ENCODE peak calls at places on chromosomes 2 and 18, in six cellular contexts. W is left lung; B is hepatocyte; A is pancreas; T is esophagus muscularis mucosa; L is effector memory CD4-positive, alpha-beta T cell. C is an unnamed sample. For H3K27me3, the result is how much of the 10 kb centered on the place peaks cover.

GRCh38 chr2:230731512-230731911 is 18.9 kb downstream of the CAB39 start:
- DNase-seq in W (no peak), B (no peak), A (no peak), T (no peak), L (no peak), C (no peak)

GRCh38 chr18:28091197-28091596 is 85.7 kb downstream of the CDH2 start:
- DNase-seq in W (no peak), B (no peak), A (no peak), T (no peak), L (no peak), C (no peak)

GRCh38 chr2:144198116-144198515 is 321.8 kb downstream of the ZEB2 start:
- DNase-seq in W (no peak), B (peak), A (no peak), T (no peak), L (no peak), C (no peak)

GRCh38 chr2:124967325-124967724 is 942.2 kb downstream of the CNTNAP5 start:
- DNase-seq in W (no peak), B (no peak), A (no peak), T (no peak), L (no peak), C (no peak)

GRCh38 chr2:76197428-76197827 is 486.7 kb upstream of the GCFC2 start:
- DNase-seq in W (no peak), B (no peak), A (no peak), T (no peak), L (no peak), C (no peak)

GRCh38 chr2:18834341-18834740 is 245.0 kb upstream of the NT5C1B start:
- DNase-seq in W (no peak), B (no peak), A (no peak), T (no peak), L (no peak), C (no peak)

GRCh38 chr2:41781082-41781481 is 266.7 kb upstream of the PKDCC start:
- DNase-seq in W (no peak), B (no peak), A (no peak), T (no peak), L (no peak), C (no peak)

GRCh38 chr2:60278906-60279305 is 274.5 kb downstream of the BCL11A start:
- DNase-seq in W (no peak), B (no peak), A (no peak), T (no peak), L (no peak), C (no peak)

DNA sequence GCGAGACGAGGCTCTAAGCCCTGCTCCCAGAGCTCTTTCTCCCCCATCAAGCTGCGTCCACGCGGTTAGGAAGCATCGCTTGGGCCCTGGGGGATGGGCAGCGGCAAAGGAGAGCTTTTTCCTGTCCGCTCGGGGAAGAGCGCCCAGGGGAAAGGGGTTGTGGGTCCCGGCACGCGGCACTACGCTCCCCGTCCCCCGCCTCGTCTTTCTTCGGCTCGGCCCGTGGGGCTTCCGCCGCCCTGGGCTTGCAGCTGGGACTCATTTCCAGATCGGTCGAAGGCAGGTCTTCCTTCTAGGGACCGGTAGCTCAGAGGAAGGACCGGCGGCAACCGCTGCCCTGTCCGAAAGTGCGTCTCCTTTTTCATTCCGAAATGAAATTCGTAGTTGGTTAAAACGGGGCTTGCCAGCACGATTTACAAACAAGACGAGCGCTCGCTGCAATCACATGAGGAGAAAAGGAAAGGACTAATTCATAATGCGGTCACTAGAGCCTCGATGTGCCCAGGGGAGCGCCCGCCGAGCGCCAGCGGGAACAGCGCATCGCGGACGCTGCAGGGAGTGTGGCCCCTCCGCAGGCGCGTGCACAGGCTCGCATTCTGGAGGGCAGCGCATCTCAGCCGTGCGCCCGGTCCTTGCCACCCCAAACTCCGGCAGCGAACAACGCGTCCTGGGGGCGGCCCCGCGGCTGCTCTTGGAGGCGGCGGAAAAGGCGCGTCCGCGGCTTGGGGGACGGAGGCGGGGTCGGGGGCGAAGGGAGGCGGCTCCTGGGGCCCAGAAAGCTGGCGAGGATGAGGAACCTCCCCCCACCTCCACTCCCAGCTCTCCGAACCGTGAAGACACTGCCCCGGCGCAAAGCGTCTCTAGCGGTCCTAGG is 3.6 kb upstream of the ITPRIPL1 start:
- DNase-seq in W (peak), B (peak), A (peak), T (no peak), L (peak), C (peak)
- H3K27ac ChIP-seq in W (peak), B (no peak), A (no peak), T (peak), L (peak), C (peak)

DNA sequence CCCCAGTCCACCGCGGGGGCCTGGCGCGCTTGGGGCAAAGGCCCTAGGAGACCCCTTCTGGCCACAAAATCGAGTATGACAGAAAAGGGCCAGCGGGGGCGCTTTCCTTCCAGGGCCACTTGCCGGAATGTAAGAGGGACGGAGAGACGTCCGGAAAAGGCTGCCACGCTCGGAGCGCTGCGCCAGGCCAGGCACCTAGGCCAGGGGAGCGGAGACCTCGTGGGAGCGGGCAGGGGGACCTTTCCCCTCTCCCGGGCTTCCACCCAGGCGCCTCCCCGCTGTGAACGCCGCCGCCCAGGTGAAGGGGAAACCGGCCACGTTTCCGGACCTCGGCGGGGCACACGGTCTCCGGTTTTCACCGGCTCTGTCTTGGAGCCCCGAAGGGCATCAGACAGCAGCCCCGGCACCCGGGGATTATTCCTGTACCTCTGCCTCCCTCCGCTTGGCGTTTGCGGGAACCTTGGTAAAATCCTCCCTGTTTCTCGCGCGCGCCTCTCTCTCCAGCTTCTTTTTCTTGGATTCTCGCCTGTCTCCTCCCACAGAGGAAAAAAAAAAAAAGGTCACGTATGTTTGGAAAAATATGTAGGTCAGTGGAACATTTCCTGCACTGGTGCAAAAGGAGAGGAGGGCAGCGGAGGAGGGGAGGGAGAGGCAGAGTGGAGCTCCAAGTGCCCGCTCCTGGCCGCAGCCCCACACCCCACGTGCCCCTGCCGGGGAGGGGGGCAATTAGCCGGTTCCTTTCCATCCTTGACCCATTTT is 1.2 kb upstream of the NPAS2 start:
- DNase-seq in W (peak), B (peak), A (peak), T (no peak), L (no peak), C (no peak)
- H3K27me3 ChIP-seq in W (half or more), B (under half), A (under half), T (under half), L (under half), C (under half)

DNA sequence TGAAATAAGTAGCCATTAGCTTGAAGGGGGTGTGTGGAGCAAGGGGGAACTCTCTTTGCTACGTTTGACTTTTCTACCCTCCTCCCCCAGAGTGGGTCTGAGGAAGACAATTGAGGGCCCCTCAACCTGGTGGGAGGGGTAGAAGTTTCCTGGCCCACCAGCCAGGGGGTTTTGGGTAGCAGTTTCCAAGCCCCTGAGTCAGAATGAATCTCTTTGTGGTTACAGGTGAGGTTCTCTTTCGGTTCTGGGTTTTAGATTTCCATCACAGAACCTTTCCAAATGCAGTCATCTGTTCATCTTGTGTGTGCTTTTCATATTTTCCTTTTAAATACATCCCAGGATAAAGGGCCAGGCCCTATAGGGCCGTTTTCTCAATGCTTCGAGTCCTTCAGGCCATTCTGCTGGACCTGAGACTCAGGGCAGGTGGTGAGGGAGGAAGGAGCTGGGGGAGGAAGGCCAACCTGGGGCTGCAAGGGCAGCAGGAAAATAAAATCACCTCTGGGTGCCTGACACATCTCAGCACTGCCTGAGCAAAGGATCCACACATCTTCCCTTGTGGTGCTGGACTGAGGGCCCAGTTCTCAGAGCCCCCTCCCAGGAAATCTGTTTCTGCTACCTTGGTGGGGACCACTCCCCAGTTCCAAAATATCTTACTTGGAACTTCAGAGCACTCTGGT is 4.7 kb downstream of the LBH start:
- DNase-seq in W (peak), B (no peak), A (no peak), T (no peak), L (no peak), C (no peak)
- H3K27ac ChIP-seq in W (peak), B (no peak), A (no peak), T (peak), L (peak), C (peak)

GRCh38 chr2:179859523-179859922 is 1.9 kb downstream of the ZNF385B start:
- DNase-seq in W (no peak), B (no peak), A (no peak), T (no peak), L (no peak), C (no peak)
- H3K27me3 ChIP-seq in W (half or more), B (half or more), A (under half), T (under half), L (under half), C (under half)

GRCh38 chr2:43273477-43273876 is 47.1 kb upstream of the ZFP36L2 start:
- DNase-seq in W (no peak), B (no peak), A (no peak), T (no peak), L (no peak), C (no peak)
- H3K27ac ChIP-seq in W (no peak), B (peak), A (no peak), T (peak), L (no peak), C (no peak)

GRCh38 chr18:53799134-53799533 is 425.3 kb downstream of the MBD2 start:
- DNase-seq in W (no peak), B (no peak), A (no peak), T (no peak), L (no peak), C (no peak)
- H3K27me3 ChIP-seq in W (under half), B (under half), A (under half), T (under half), L (under half), C (under half)

GRCh38 chr18:55559735-55560134 is 28.3 kb downstream of the TCF4 start:
- DNase-seq in W (no peak), B (no peak), A (no peak), T (no peak), L (no peak), C (no peak)
- H3K27ac ChIP-seq in W (no peak), B (no peak), A (no peak), T (no peak), L (no peak), C (no peak)

GRCh38 chr18:35755369-35755768 is 173.8 kb downstream of the GALNT1 start:
- DNase-seq in W (no peak), B (no peak), A (no peak), T (no peak), L (no peak), C (no peak)

GRCh38 chr18:35754464-35754863 is 172.9 kb downstream of the GALNT1 start:
- DNase-seq in W (no peak), B (no peak), A (no peak), T (no peak), L (no peak), C (no peak)

GRCh38 chr18:35756506-35757117 is 175.1 kb downstream of the GALNT1 start:
- DNase-seq in W (no peak), B (peak), A (no peak), T (peak), L (no peak), C (peak)

GRCh38 chr18:35750929-35751328 is 169.4 kb downstream of the GALNT1 start:
- DNase-seq in W (no peak), B (no peak), A (no peak), T (no peak), L (no peak), C (no peak)

DNA sequence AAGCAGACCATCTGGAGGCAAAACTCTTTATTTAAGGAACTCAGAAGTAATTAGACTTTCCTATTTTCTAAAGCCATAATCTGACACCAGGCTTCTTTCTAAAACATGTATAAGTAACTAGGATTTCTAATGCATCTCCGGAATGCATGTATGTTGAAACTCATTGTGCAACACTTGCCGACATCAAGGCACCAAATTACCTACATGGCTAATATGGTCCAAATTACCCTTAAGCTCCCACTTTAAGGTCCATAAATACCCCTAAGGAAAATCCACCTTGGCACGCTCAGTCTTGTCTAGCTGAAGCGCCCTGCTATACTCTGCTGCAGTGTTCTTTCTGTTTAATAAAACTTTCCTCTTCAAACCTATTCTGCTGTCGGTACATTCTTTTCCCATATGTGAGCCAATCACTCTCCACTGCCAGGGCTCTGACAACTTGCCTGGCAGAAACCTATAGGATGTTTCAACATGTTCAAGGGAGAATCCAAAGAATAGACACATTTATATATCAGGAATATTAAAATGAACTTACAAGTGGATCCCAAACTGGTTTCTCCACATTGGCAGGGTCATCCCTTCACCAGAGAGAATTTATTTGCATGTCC is 171.9 kb downstream of the GALNT1 start:
- DNase-seq in W (no peak), B (no peak), A (no peak), T (no peak), L (no peak), C (no peak)
- H3K27me3 ChIP-seq in W (under half), B (under half), A (under half), T (under half), L (under half), C (under half)

GRCh38 chr2:222297600-222297935 is 1.2 kb downstream of the PAX3 start:
- DNase-seq in W (no peak), B (no peak), A (no peak), T (peak), L (no peak), C (no peak)
- H3K27ac ChIP-seq in W (no peak), B (no peak), A (no peak), T (no peak), L (no peak), C (no peak)